ENCODE peak calls at places on chromosomes 3 and 15, in six cellular contexts. W is psoas muscle, R is PC-3, E is cardiac muscle cell, D is adrenal gland, Z is NT2/D1. S is an unnamed sample.
A peak's percentile ranks its signal among the peaks of the same experiment; 100 is the strongest.

GRCh38 chr15:44096596-44096995 is 98.5 kb downstream of the FRMD5 start:
- DNase-seq in W (no peak), R (no peak), D (no peak), Z (no peak), E (no peak), S (no peak)

GRCh38 chr3:151919030-151919328 is 45.5 kb downstream of the SUCNR1 start:
- DNase-seq in D (no peak), W (no peak), Z (no peak), R (no peak), E (no peak), S (no peak)

GRCh38 chr3:4837405-4837804 is 141.8 kb upstream of the BHLHE40 start:
- DNase-seq in D (no peak), R (no peak), W (no peak), E (no peak), Z (no peak), S (no peak)

GRCh38 chr3:172132159-172132586 is 92.8 kb downstream of the FNDC3B start:
- DNase-seq in E (no peak), R (no peak), Z (no peak), W (no peak), D (no peak), S (no peak)

GRCh38 chr15:60634815-60635214 is 155.9 kb upstream of the ICE2 start:
- DNase-seq in W (no peak), D (no peak), Z (no peak), R (no peak), E (no peak), S (no peak)

GRCh38 chr3:12222765-12223485 is 64.2 kb upstream of the TIMP4 start:
- DNase-seq in E (peak; percentile 73), W (no peak), Z (no peak), D (no peak), R (peak; percentile 93), S (no peak)

GRCh38 chr15:84981711-84982300 is at the start of gene PDE8A:
- DNase-seq in E (peak; percentile 64), R (peak; percentile 40), D (peak; percentile 50), Z (no peak), W (peak; percentile 79), S (peak; percentile 58)

GRCh38 chr3:135081451-135082434 is 286.7 kb downstream of the EPHB1 start:
- DNase-seq in D (no peak), R (no peak), E (no peak), W (no peak), Z (no peak), S (no peak)

GRCh38 chr15:21261396-21261964 is 178.8 kb downstream of the POTEB3 start:
- DNase-seq in W (peak; percentile 53), D (no peak), E (no peak), R (peak; percentile 0), Z (no peak), S (peak; percentile 22)

GRCh38 chr15:85905626-85906025 is 110.9 kb upstream of the KLHL25 start:
- DNase-seq in D (no peak), Z (no peak), W (no peak), E (no peak), R (no peak), S (no peak)

GRCh38 chr15:55993111-55993803 is at the start of gene NEDD4:
- DNase-seq in E (peak; percentile 92), Z (peak; percentile 47), R (peak; percentile 81), D (peak; percentile 84), W (peak; percentile 92), S (peak; percentile 87)

GRCh38 chr3:115932807-115933206 is 309.5 kb downstream of the GAP43 start:
- DNase-seq in D (no peak), W (no peak), Z (no peak), E (no peak), R (no peak), S (no peak)

GRCh38 chr3:13955084-13955483 is 75.2 kb upstream of the WNT7A start:
- DNase-seq in D (no peak), Z (no peak), R (no peak), W (no peak), E (no peak), S (no peak)

GRCh38 chr3:161371441-161372320 is at the start of gene SPTSSB:
- DNase-seq in Z (peak; percentile 47), R (peak; percentile 96), W (peak; percentile 48), D (no peak), E (peak; percentile 19), S (peak; percentile 19)

GRCh38 chr3:117853923-117854322 is 1144.3 kb downstream of the TUSC7 start:
- DNase-seq in D (peak; percentile 39), E (peak; percentile 4), W (no peak), Z (no peak), R (peak; percentile 76), S (no peak)

GRCh38 chr3:107068980-107069379 is 308.3 kb upstream of the CCDC54 start:
- DNase-seq in D (no peak), E (peak; percentile 93), Z (no peak), R (peak; percentile 42), W (no peak), S (no peak)

GRCh38 chr3:94961423-94962100 is 898.7 kb downstream of the NSUN3 start:
- DNase-seq in W (no peak), Z (no peak), E (no peak), D (no peak), R (peak; percentile 60), S (no peak)

GRCh38 chr3:114092151-114093000 is 35.8 kb downstream of the QTRT2 start:
- DNase-seq in R (no peak), D (no peak), W (no peak), E (peak; percentile 37), Z (no peak), S (no peak)

DNA sequence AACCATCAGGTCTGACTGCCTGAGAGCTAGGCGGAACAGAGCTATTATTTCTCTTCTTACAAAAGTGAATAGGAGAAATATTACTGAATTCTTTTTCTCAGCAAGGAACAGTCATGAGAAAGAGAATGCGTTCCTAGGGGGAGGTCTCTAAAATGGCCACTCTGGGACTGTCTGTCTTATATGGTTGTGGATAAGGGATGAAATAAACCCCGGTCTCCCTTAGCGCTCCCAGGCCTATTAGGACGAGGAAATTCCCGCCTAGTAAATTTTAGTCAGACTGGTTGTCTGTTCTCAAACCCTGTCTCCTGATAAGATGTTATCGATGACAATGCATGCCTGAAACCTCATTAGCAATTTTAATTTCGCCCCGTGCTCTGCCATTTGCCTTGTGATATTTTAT is 20.1 kb upstream of the WDR5B start:
- DNase-seq in R (no peak), D (no peak), Z (no peak), E (no peak), W (no peak), S (no peak)
- H3K4me3 ChIP-seq in R (no peak overlapping the region), D (no peak overlapping the region), Z (no peak overlapping the region), E (no peak overlapping the region), W (no peak overlapping the region), S (no peak overlapping the region)

GRCh38 chr15:74127255-74127953 is 3.0 kb upstream of the ISLR2 start:
- DNase-seq in R (peak; percentile 86), E (peak; percentile 92), Z (peak; percentile 87), D (peak; percentile 82), W (peak; percentile 92), S (peak; percentile 89)

GRCh38 chr15:74128785-74129350 is 1.5 kb upstream of the ISLR2 start:
- DNase-seq in R (no peak), Z (no peak), E (no peak), D (no peak), W (no peak), S (no peak)

GRCh38 chr15:74129411-74130088 is 836 bp upstream of the ISLR2 start:
- DNase-seq in W (peak; percentile 54), E (no peak), Z (no peak), D (no peak), R (no peak), S (no peak)

GRCh38 chr15:74130089-74130848 is at the start of gene ISLR2:
- DNase-seq in R (no peak), D (no peak), W (peak; percentile 54), Z (no peak), E (peak; percentile 38), S (no peak)

GRCh38 chr15:74127954-74128784 is 2.2 kb upstream of the ISLR2 start:
- DNase-seq in E (no peak), R (no peak), W (peak; percentile 59), Z (no peak), D (no peak), S (no peak)
- H3K27me3 ChIP-seq in E (peaks cover 79% of the 10 kb centered on the region), R (peaks cover 65% of the 10 kb centered on the region), W (peaks cover 80% of the 10 kb centered on the region), Z (peaks cover 84% of the 10 kb centered on the region), D (peaks cover 58% of the 10 kb centered on the region), S (peaks cover 93% of the 10 kb centered on the region)

DNA sequence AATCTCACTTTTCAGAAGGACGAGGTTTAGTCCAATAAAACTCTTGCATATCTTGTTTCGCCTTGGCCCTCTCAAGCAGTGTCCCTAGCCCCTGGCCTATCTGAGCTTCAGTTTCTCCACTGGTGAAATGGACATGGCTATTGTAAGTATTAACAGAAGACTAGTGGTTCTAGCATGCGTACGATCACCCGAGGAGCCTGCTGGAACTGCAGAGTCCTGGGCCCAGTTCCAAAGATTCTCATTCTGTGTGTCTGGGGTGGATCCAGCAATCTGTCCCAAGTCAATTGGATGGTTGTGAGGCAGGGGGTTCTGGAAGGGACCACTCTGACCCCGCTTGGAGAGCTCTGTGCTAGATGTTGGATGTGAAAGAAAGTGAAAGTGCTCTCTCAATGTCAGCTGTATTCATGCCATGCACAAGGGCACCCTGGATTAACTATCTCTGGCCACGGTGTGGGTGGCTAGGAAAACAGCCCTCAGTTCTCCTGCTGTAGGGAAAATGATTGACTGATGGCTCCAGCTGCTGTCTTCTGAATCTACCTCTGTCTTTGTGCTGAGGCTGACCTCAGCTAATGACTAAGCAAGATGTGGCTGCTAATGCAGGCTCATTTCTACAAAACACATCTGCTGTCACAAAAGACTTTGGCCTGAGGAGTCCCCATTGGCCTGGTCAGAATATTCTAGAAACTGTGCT is 1.9 kb upstream of the PLA1A start:
- DNase-seq in W (peak; percentile 60), Z (no peak), E (no peak), R (no peak), D (no peak), S (no peak)
- H3K4me3 ChIP-seq in W (peak overlapping the region; percentile 61), Z (no peak overlapping the region), E (no peak overlapping the region), R (no peak overlapping the region), D (no peak overlapping the region), S (peak overlapping the region; percentile 47)

DNA sequence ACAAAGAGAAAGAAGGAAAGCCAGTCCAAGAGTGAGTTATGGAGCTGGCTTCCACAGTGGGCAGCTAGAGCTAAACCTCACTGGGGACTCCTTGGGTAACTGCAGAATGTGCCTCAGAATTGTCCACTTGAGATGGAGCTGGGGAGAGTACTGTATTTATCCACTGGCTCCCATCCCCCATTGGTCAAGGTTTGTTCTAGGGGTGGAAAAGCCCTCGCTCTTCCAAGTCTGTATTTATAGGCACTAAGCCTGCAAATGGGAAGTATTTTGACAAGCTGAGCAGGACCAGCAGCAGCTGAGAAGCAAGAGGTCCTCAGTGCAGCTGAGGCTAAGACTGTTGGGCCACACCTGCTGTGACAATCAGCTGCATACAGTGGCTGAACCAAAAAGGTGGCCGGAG is 5.7 kb downstream of the USP13 start:
- DNase-seq in E (no peak), W (no peak), D (no peak), R (no peak), Z (no peak), S (no peak)
- H3K27me3 ChIP-seq in E (no peaks in the 10 kb centered on the region), W (no peaks in the 10 kb centered on the region), D (no peaks in the 10 kb centered on the region), R (no peaks in the 10 kb centered on the region), Z (no peaks in the 10 kb centered on the region), S (no peaks in the 10 kb centered on the region)

GRCh38 chr15:99122831-99123705 is 18.2 kb downstream of the SYNM start:
- DNase-seq in W (peak; percentile 9), R (peak; percentile 28), Z (no peak), E (no peak), D (no peak), S (no peak)

GRCh38 chr15:99124641-99125040 is 19.8 kb downstream of the SYNM start:
- DNase-seq in Z (no peak), E (no peak), R (no peak), D (peak; percentile 10), W (peak; percentile 48), S (no peak)

GRCh38 chr15:99125061-99125990 is 20.4 kb downstream of the SYNM start:
- DNase-seq in D (peak; percentile 16), R (no peak), E (no peak), Z (no peak), W (peak; percentile 89), S (no peak)

GRCh38 chr15:99121691-99122410 is 17.0 kb downstream of the SYNM start:
- DNase-seq in E (no peak), Z (no peak), W (no peak), R (no peak), D (no peak), S (no peak)

GRCh38 chr15:99123706-99124451 is 19.0 kb downstream of the SYNM start:
- DNase-seq in D (peak; percentile 96), Z (peak; percentile 70), E (peak; percentile 93), W (peak; percentile 96), R (peak; percentile 96), S (peak; percentile 87)
- H3K4me3 ChIP-seq in D (no peak overlapping the region), Z (no peak overlapping the region), E (no peak overlapping the region), W (peak overlapping the region; percentile 54), R (peak overlapping the region; percentile 59), S (peak overlapping the region; percentile 52)